ENCODE peak calls at places on chromosome 6, in ten cellular contexts. Z is sigmoid colon, I is cardiac muscle cell, V is cardiac fibroblast, X is heart right ventricle, Q is uterus, R is stomach, F is ovary, N is HFF-Myc, K is AG10803. P is an unnamed sample.

GRCh38 chr6:148082721-148083120 is 259.9 kb upstream of the SASH1 start:
- DNase-seq in I (no peak), Z (no peak), K (no peak), R (no peak), X (no peak), V (no peak), Q (no peak), F (no peak), N (no peak), P (no peak)

GRCh38 chr6:105363100-105363754 is 39.7 kb downstream of the PREP start:
- DNase-seq in F (no peak), V (peak; percentile 52), I (peak; percentile 60), R (no peak), K (peak; percentile 54), Q (no peak), X (no peak), N (no peak), Z (no peak), P (no peak)

GRCh38 chr6:16409531-16410441 is 171.4 kb downstream of the GMPR start:
- DNase-seq in X (peak; percentile 50), N (peak; percentile 58), F (peak; percentile 35), K (peak; percentile 86), V (peak; percentile 79), R (peak; percentile 52), Z (peak; percentile 74), I (peak; percentile 67), Q (peak; percentile 70), P (peak; percentile 58)

GRCh38 chr6:112806163-112806900 is 459.2 kb downstream of the RFPL4B start:
- DNase-seq in N (no peak), Q (no peak), I (no peak), K (peak; percentile 37), Z (no peak), V (peak; percentile 22), X (no peak), R (no peak), F (no peak), P (no peak)

GRCh38 chr6:71012871-71013456 is 56.1 kb upstream of the B3GAT2 start:
- DNase-seq in K (peak; percentile 44), R (no peak), N (peak; percentile 21), Q (no peak), I (peak; percentile 70), V (peak; percentile 71), Z (no peak), F (no peak), X (no peak), P (peak; percentile 15)

GRCh38 chr6:125477849-125478248 is 176.1 kb upstream of the HDDC2 start:
- DNase-seq in N (no peak), Q (no peak), K (peak; percentile 0), I (peak; percentile 9), X (no peak), Z (no peak), R (no peak), V (peak; percentile 24), F (no peak), P (no peak)

GRCh38 chr6:132515386-132515785 is 2.5 kb upstream of the STX7 start:
- DNase-seq in Z (no peak), K (peak; percentile 14), X (no peak), V (no peak), F (no peak), N (no peak), R (no peak), Q (no peak), I (no peak), P (no peak)

GRCh38 chr6:147538821-147539220 is 30.3 kb downstream of the SAMD5 start:
- DNase-seq in I (no peak), R (no peak), N (no peak), X (no peak), K (no peak), V (no peak), F (no peak), Q (no peak), Z (no peak), P (no peak)

GRCh38 chr6:1871936-1872335 is 262.2 kb downstream of the FOXC1 start:
- DNase-seq in R (no peak), I (no peak), N (no peak), Z (no peak), V (no peak), F (peak; percentile 37), X (peak; percentile 18), K (no peak), Q (no peak), P (no peak)

GRCh38 chr6:31122803-31123706 is 2.8 kb upstream of the CDSN start:
- DNase-seq in Q (peak; percentile 70), F (peak; percentile 91), Z (peak; percentile 89), R (peak; percentile 76), X (peak; percentile 81), N (no peak), I (peak; percentile 93), K (peak; percentile 87), V (peak; percentile 94), P (no peak)

GRCh38 chr6:39702265-39702664 is 22.9 kb downstream of the KIF6 start:
- DNase-seq in R (no peak), Z (no peak), I (no peak), F (no peak), K (no peak), V (no peak), N (no peak), Q (no peak), X (no peak), P (no peak)

GRCh38 chr6:32113386-32114352 is 4.5 kb upstream of the TNXB start:
- DNase-seq in F (peak; percentile 95), K (peak; percentile 96), V (peak; percentile 98), X (peak; percentile 85), Z (peak; percentile 96), N (peak; percentile 84), R (peak; percentile 50), Q (peak; percentile 98), I (peak; percentile 98), P (no peak)

GRCh38 chr6:42156638-42157037 is 14.2 kb upstream of the C6orf132 start:
- DNase-seq in Z (no peak), V (no peak), F (no peak), N (no peak), R (no peak), K (no peak), I (no peak), X (no peak), Q (no peak), P (no peak)

GRCh38 chr6:29887330-29887818 is 55.0 kb upstream of the HLA-A start:
- DNase-seq in X (peak; percentile 42), I (peak; percentile 34), V (peak; percentile 23), Z (peak; percentile 84), N (no peak), F (peak; percentile 73), K (peak; percentile 17), R (peak; percentile 55), Q (peak; percentile 77), P (peak; percentile 42)

GRCh38 chr6:35781290-35781689 is 471 bp downstream of the CLPSL1 start:
- DNase-seq in N (no peak), R (no peak), F (no peak), I (no peak), K (no peak), X (no peak), Z (no peak), V (no peak), Q (no peak), P (no peak)

GRCh38 chr6:99393698-99394531 is at the start of gene COQ3:
- DNase-seq in Z (peak; percentile 76), K (peak; percentile 73), F (peak; percentile 79), N (peak; percentile 39), Q (peak; percentile 58), I (peak; percentile 86), R (peak; percentile 64), V (peak; percentile 83), X (peak; percentile 79), P (peak; percentile 87)

GRCh38 chr6:18022398-18023231 is 35.2 kb upstream of the KIF13A start:
- DNase-seq in K (peak; percentile 79), N (no peak), Z (no peak), Q (no peak), F (no peak), V (peak; percentile 78), I (peak; percentile 83), R (no peak), X (no peak), P (no peak)

GRCh38 chr6:128570439-128571063 is 50.2 kb upstream of the PTPRK start:
- DNase-seq in R (no peak), Z (no peak), F (no peak), I (no peak), N (no peak), Q (no peak), X (no peak), V (no peak), K (no peak), P (no peak)

GRCh38 chr6:49457771-49458170 is 5.3 kb downstream of the MMUT start:
- DNase-seq in K (no peak), Z (no peak), X (no peak), I (peak; percentile 0), N (no peak), F (no peak), V (no peak), Q (no peak), R (no peak), P (no peak)

GRCh38 chr6:109978174-109979032 is at the start of gene GPR6:
- DNase-seq in N (peak; percentile 12), R (peak; percentile 59), F (peak; percentile 64), I (peak; percentile 46), K (peak; percentile 25), Z (no peak), Q (no peak), X (peak; percentile 70), V (peak; percentile 49), P (peak; percentile 9)
- H3K4me3 ChIP-seq in N (no peak within 1 kb of the TSS), R (no peak within 1 kb of the TSS), F (no peak within 1 kb of the TSS), I (peak within 1 kb of the TSS; percentile 15), K (no peak within 1 kb of the TSS), Z (no peak within 1 kb of the TSS), Q (no peak within 1 kb of the TSS), X (no peak within 1 kb of the TSS), V (no peak within 1 kb of the TSS), P (no peak within 1 kb of the TSS)

DNA sequence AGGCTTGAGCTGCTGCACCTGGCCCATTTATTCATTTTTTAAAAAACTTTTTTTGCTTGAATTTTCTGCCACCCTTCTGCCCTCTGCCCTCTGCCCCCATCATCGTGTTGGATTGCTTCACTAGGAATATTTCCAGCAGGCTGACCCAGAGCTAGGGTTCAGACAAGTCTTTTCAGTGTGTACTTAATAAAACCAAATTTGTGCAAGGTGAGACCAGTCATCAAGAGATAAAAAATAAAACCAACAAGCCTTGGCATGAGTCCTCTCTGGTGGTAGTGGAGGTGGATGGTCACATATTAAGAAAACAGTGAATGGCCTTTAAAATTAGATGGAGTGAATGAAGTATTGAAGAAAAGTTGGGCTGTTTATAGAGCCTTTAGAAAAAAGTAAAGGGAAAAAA is 239.6 kb downstream of the CDKAL1 start:
- DNase-seq in R (no peak), Z (no peak), Q (no peak), N (no peak), K (no peak), V (no peak), X (no peak), I (no peak), F (no peak), P (no peak)
- TF ChIP-seq CTCF in R (no peak), Z (no peak), Q (no peak), N (no peak), K (no peak), V (no peak), X (no peak), I (no peak), F (no peak), P (no peak)

GRCh38 chr6:157831424-157832249 is 8.6 kb downstream of the SNX9 start:
- DNase-seq in X (no peak), K (no peak), R (no peak), V (no peak), F (no peak), I (no peak), Z (no peak), N (no peak), Q (no peak), P (no peak)
- H3K4me3 ChIP-seq in X (no peak overlapping the region), K (no peak overlapping the region), R (no peak overlapping the region), V (no peak overlapping the region), F (no peak overlapping the region), I (no peak overlapping the region), Z (no peak overlapping the region), N (no peak overlapping the region), Q (no peak overlapping the region), P (no peak overlapping the region)

GRCh38 chr6:103687430-103687829 is 1172.3 kb downstream of the HACE1 start:
- DNase-seq in R (no peak), Q (no peak), N (no peak), I (no peak), Z (no peak), F (no peak), V (no peak), X (no peak), K (no peak), P (no peak)
- TF ChIP-seq CTCF in R (no peak), Q (no peak), N (no peak), I (no peak), Z (no peak), F (no peak), V (no peak), X (no peak), K (no peak), P (no peak)

P was measured in GM06990.